ENCODE peak calls at places on chromosomes 4 and X, in four cellular contexts. V, Z, O and T are unnamed samples.

GRCh38 chr4:102163404-102164140 is 181.7 kb downstream of the SLC39A8 start:
- DNase-seq in V (peak; percentile 66), Z (no peak), O (no peak), T (no peak)

GRCh38 chrX:23557070-23557469 is 110.2 kb upstream of the PRDX4 start:
- DNase-seq in V (peak; percentile 1), Z (no peak), O (no peak), T (no peak)

GRCh38 chrX:130805906-130806305 is 97.1 kb downstream of the ENOX2 start:
- DNase-seq in V (no peak), Z (no peak), O (no peak), T (no peak)

GRCh38 chrX:41482153-41482850 is 35.2 kb downstream of the NYX start:
- DNase-seq in V (no peak), Z (no peak), O (no peak), T (no peak)

GRCh38 chrX:19683817-19684216 is 168.5 kb upstream of the MAP3K15 start:
- DNase-seq in V (no peak), Z (no peak), O (no peak), T (no peak)

GRCh38 chrX:153388722-153389459 is 12.3 kb downstream of the PNMA6E start:
- DNase-seq in V (no peak), Z (no peak), O (no peak), T (no peak)

GRCh38 chr4:185202984-185203379 is 818 bp downstream of the CFAP97 start:
- DNase-seq in V (no peak), Z (no peak), O (no peak), T (no peak)

GRCh38 chr4:142727152-142727551 is 118.9 kb downstream of the INPP4B start:
- DNase-seq in V (no peak), Z (no peak), O (no peak), T (no peak)

GRCh38 chr4:185369729-185370128 is 26.0 kb downstream of the LRP2BP start:
- DNase-seq in V (no peak), Z (no peak), O (no peak), T (no peak)

GRCh38 chrX:826448-826847 is 195.9 kb downstream of the SHOX start:
- DNase-seq in V (no peak), Z (no peak), O (no peak), T (no peak)

GRCh38 chrX:54029543-54030143 is 14.6 kb downstream of the PHF8 start:
- DNase-seq in V (no peak), Z (no peak), O (no peak), T (peak; percentile 48)

GRCh38 chrX:40278340-40279090 is 180.8 kb upstream of the BCOR start:
- DNase-seq in V (no peak), Z (no peak), O (no peak), T (no peak)

GRCh38 chrX:16771483-16772398 is 14.5 kb upstream of the TXLNG start:
- DNase-seq in V (peak; percentile 82), Z (no peak), O (peak; percentile 57), T (no peak)

GRCh38 chr4:22554670-22555069 is 38.8 kb upstream of the ADGRA3 start:
- DNase-seq in V (no peak), Z (no peak), O (no peak), T (no peak)

GRCh38 chrX:39309018-39309620 is 507.9 kb downstream of the MID1IP1 start:
- DNase-seq in V (no peak), Z (no peak), O (peak; percentile 88), T (no peak)

GRCh38 chr4:153661215-153661822 is 22.8 kb upstream of the TLR2 start:
- DNase-seq in V (no peak), Z (no peak), O (peak; percentile 32), T (no peak)

GRCh38 chrX:107902721-107903120 is 77.1 kb downstream of the MID2 start:
- DNase-seq in V (no peak), Z (no peak), O (no peak), T (no peak)

GRCh38 chr4:129264008-129264657 is 168.2 kb downstream of the C4orf33 start:
- DNase-seq in V (no peak), Z (no peak), O (no peak), T (no peak)

GRCh38 chr4:38949416-38950051 is 81.9 kb downstream of the FAM114A1 start:
- DNase-seq in V (no peak), Z (no peak), O (peak; percentile 16), T (no peak)

GRCh38 chrX:114584434-114584943 is 603 bp downstream of the HTR2C start:
- DNase-seq in V (no peak), Z (no peak), O (no peak), T (peak; percentile 75)

GRCh38 chr4:146134761-146135160 is 40.8 kb upstream of the LSM6 start:
- DNase-seq in V (no peak), Z (no peak), O (peak; percentile 33), T (no peak)

GRCh38 chrX:41984628-41985027 is 61.3 kb upstream of the CASK start:
- DNase-seq in V (no peak), Z (no peak), O (no peak), T (no peak)

GRCh38 chrX:110381216-110381615 is 22.6 kb downstream of the RTL9 start:
- DNase-seq in V (no peak), Z (no peak), O (no peak), T (no peak)

DNA sequence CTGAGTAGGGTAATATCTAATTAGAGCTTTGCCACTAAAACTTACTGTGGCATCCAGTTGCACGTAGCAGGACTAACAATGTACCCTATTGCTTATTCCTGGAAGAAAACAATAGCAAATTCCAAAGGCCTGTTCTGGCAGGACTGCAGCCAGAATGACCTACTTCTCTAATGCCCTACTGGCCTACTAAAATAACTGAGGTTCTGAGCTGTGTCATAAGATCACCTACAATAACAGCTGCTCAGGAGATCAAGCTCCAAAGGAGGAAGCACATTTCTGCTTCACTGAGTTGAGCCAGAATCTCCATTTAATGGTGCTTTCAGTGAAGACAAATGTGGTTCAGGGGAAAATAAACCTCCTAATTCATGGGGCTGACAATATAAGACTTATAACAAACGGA is 42.2 kb upstream of the CXCL8 start:
- DNase-seq in V (no peak), Z (no peak), O (peak; percentile 95), T (no peak)
- TF ChIP-seq POLR2AphosphoS5 in V (no peak), Z (no peak), O (peak; percentile 69), T (no peak)

GRCh38 chr4:25863906-25864418 is 1.2 kb upstream of the SEL1L3 start:
- DNase-seq in V (no peak), Z (no peak), O (no peak), T (peak; percentile 67)
- TF ChIP-seq POLR2A in V (no peak), Z (no peak), O (no peak), T (no peak)

DNA sequence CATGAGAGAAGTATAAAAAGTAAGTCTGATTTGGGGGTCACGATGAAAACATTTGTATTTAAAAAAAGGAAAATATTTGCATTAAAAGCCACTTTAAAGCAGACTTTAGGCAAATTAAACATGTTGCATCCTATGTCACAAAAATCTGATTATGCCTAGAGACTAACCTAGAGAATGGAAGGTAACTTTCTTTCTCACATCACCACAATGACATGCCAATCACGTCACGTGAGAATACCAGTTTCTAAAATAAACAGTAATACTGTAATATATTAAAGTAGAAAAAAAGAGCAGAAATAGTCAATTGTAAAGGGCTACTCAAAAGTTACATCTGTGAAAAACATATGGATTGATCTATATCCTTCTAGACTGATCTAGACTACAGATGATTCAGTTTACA is 3.3 kb downstream of the CHIC2 start:
- DNase-seq in V (no peak), Z (no peak), O (no peak), T (no peak)
- H3K4me3 ChIP-seq in V (no peak overlapping the region), Z (peak overlapping the region; percentile 77), O (no peak overlapping the region), T (peak overlapping the region; percentile 8)

GRCh38 chr4:147862043-147862692 is 130.3 kb downstream of the ARHGAP10 start:
- DNase-seq in V (no peak), Z (no peak), O (no peak), T (no peak)
- TF ChIP-seq POLR2AphosphoS5 in V (no peak), Z (no peak), O (no peak), T (no peak)

DNA sequence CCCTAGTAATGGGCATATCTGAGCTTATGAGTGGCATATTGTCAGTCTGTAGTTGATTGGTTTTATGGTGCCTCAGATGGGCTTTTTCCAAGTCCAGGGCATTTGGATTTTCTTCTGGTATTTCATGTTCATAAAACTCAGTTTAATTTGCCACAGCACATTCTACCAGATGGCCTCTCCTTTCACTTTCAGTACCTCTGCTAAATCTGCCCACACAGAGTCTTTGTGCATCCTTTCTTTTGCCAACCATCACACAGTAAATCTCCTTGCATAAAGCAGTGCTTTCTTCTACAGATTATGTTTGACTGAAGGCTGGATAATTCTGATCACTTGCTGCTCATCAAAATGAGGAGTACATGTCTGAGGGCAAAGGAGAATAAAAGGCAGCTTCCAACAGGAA is 98.2 kb downstream of the HS6ST2 start:
- DNase-seq in V (no peak), Z (no peak), O (no peak), T (no peak)
- TF ChIP-seq POLR2A in V (no peak), Z (no peak), O (no peak), T (no peak)